ENCODE peak calls at places on chromosomes 11 and 22, in seven cellular contexts. C is cardiac muscle cell, H is fibroblast of mammary gland, K is heart right ventricle, M is pancreas, U is lung, R is neural progenitor cell. D is an unnamed sample.

GRCh38 chr11:132981146-132981956 is 551.0 kb downstream of the OPCML start:
- DNase-seq in C (no peak), H (no peak), K (no peak), M (no peak), U (no peak), R (no peak), D (no peak)

GRCh38 chr22:44913198-44913983 is 96.4 kb downstream of the PHF21B start:
- DNase-seq in C (no peak), H (no peak), K (no peak), M (peak; percentile 32), U (no peak), R (no peak), D (no peak)

GRCh38 chr22:37095113-37095512 is 14.4 kb downstream of the TMPRSS6 start:
- DNase-seq in C (no peak), H (no peak), K (no peak), M (no peak), U (no peak), R (no peak), D (no peak)

GRCh38 chr11:95154514-95154913 is 64.9 kb downstream of the ENDOD1 start:
- DNase-seq in C (peak; percentile 70), H (peak; percentile 67), K (no peak), M (no peak), U (no peak), R (peak; percentile 80), D (peak; percentile 58)

GRCh38 chr11:12797996-12798395 is 123.8 kb downstream of the TEAD1 start:
- DNase-seq in C (no peak), H (no peak), K (no peak), M (no peak), U (no peak), R (no peak), D (no peak)

GRCh38 chr22:26860233-26860765 is 202.9 kb downstream of the MIAT start:
- DNase-seq in C (no peak), H (no peak), K (no peak), M (no peak), U (no peak), R (no peak), D (no peak)

GRCh38 chr11:16782226-16782919 is 43.9 kb downstream of the C11orf58 start:
- DNase-seq in C (no peak), H (no peak), K (no peak), M (no peak), U (no peak), R (no peak), D (no peak)

GRCh38 chr11:60897496-60897895 is 8.9 kb downstream of the PRPF19 start:
- DNase-seq in C (no peak), H (no peak), K (no peak), M (no peak), U (no peak), R (no peak), D (no peak)

GRCh38 chr11:84795698-84796097 is 831.4 kb downstream of the DLG2 start:
- DNase-seq in C (no peak), H (no peak), K (no peak), M (peak; percentile 34), U (no peak), R (no peak), D (no peak)

GRCh38 chr22:42714308-42714707 is 6.4 kb downstream of the A4GALT start:
- DNase-seq in C (no peak), H (no peak), K (no peak), M (no peak), U (no peak), R (no peak), D (no peak)

GRCh38 chr22:45696227-45696626 is 24.6 kb downstream of the ATXN10 start:
- DNase-seq in C (no peak), H (no peak), K (no peak), M (no peak), U (no peak), R (no peak), D (no peak)

GRCh38 chr11:118673361-118674093 is 5.9 kb downstream of the TREH start:
- DNase-seq in C (no peak), H (no peak), K (no peak), M (no peak), U (no peak), R (no peak), D (no peak)

GRCh38 chr22:40153186-40153585 is 24.5 kb upstream of the TNRC6B start:
- DNase-seq in C (no peak), H (no peak), K (no peak), M (no peak), U (no peak), R (no peak), D (no peak)

GRCh38 chr22:40153705-40154104 is 24.0 kb upstream of the TNRC6B start:
- DNase-seq in C (no peak), H (no peak), K (no peak), M (no peak), U (no peak), R (no peak), D (no peak)

GRCh38 chr22:40161182-40161581 is 16.5 kb upstream of the TNRC6B start:
- DNase-seq in C (no peak), H (no peak), K (no peak), M (no peak), U (no peak), R (no peak), D (no peak)

GRCh38 chr22:40157546-40157945 is 20.2 kb upstream of the TNRC6B start:
- DNase-seq in C (no peak), H (no peak), K (no peak), M (no peak), U (no peak), R (no peak), D (no peak)

DNA sequence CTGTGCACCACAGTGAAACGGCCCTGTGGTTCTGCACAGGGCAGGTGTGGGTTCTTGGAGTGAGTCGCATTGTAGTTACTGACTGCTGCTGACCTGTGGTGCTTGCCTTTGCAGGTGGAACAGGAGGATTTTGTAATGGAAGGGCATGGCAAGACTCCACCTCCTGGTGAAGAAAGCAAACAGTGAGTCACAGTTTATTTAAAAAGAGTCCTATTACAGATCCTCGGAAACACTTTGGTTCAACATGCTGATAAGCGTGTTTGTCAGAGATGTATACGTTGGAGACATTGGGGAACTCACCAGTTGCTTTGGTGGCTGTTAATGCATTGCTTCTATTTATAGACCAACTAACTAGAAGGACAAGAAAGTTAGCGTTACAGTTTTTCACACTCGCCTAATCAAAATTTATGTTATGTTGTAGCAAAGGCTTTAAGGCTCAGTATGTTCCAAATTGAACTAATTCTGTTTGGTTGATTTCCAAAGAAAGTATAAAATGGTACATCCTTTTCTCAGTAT is 21.7 kb upstream of the TNRC6B start:
- DNase-seq in C (peak; percentile 72), H (peak; percentile 37), K (no peak), M (no peak), U (peak; percentile 55), R (no peak), D (no peak)
- TF ChIP-seq CTCF in C (peak; percentile 38), H (peak; percentile 22), K (no peak), M (no peak), U (no peak), R (no peak), D (no peak)

DNA sequence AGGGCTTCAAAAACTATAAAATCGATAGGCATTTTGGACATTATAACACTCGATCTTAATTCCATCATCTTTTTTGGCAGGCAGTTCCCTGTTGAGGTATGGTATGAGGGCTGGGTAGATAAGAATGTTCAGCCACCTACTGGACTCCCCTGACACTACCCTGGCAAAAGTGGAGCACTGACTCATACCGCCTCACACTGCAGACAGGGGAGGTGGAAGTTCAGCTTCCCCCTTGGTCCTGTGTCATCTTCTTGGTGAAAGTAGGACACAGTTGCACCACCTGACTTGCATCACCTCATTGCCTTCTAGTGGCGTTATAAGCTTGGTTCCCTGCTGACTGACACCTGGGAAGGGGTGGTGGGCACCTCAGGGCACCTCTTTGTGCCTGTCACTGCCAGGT is 30.4 kb downstream of the PAAF1 start:
- DNase-seq in C (no peak), H (peak; percentile 64), K (no peak), M (no peak), U (no peak), R (no peak), D (no peak)
- TF ChIP-seq CTCF in C (peak; percentile 4), H (peak; percentile 36), K (peak; percentile 22), M (no peak), U (no peak), R (no peak), D (no peak)

DNA sequence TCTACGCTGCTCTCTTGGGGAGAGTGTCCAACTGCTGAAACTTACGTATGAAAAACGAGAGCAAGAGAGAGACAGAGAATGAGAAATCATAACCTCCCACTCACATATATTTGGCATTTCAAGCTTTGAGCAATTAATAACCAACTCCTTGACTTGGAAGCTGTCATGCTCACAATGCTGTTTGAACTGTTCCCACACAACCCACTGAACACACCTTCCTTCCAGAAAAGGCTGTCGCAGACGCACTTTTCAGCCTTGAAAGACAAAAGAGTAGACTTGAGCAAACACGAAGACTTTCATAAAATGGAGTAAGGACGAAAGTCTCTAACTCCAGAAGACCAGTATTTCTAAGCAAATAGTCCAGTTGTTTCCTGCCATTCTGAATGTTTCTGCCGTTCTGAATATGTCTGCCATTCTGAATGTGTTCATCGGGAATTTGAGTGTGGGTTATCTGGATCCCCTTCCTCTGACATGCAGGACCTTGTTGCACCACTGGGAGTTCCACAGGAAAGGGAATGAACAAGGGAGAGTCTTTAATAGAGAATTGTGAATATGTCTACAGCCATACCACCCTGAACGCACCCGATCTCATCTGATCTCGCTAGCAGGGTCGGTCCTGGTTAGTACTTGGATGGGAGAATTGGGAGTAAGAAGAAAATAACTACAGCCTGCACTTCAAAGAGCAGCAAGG is 86.2 kb upstream of the BARX2 start:
- DNase-seq in C (no peak), H (no peak), K (no peak), M (no peak), U (no peak), R (no peak), D (no peak)
- TF ChIP-seq CTCF in C (no peak), H (no peak), K (no peak), M (no peak), U (no peak), R (peak; percentile 16), D (no peak)

GRCh38 chr11:46383404-46383758 is 1.9 kb downstream of the MDK start:
- DNase-seq in C (no peak), H (no peak), K (no peak), M (no peak), U (no peak), R (no peak), D (no peak)
- TF ChIP-seq CTCF in C (no peak), H (no peak), K (no peak), M (no peak), U (no peak), R (no peak), D (no peak)

GRCh38 chr11:70568504-70569172 is 170.3 kb downstream of the CTTN start:
- DNase-seq in C (peak; percentile 56), H (peak; percentile 48), K (peak; percentile 46), M (no peak), U (no peak), R (peak; percentile 71), D (peak; percentile 33)
- TF ChIP-seq CTCF in C (peak; percentile 43), H (peak; percentile 32), K (peak; percentile 36), M (no peak), U (no peak), R (peak; percentile 40), D (no peak)